ENCODE peak calls at places on chromosomes 16 and 17, in seven cellular contexts. Q is foreskin keratinocyte, K is retinal pigment epithelial cell, D is A549, U is fibroblast of lung, B is choroid plexus epithelial cell, A is type B pancreatic cell. C is an unnamed sample.

GRCh38 chr16:66315210-66315825 is 51.2 kb upstream of the CDH5 start:
- DNase-seq in Q (peak; percentile 32), K (peak; percentile 13), D (peak; percentile 89), U (peak; percentile 77), B (peak; percentile 86), A (no peak), C (no peak)

GRCh38 chr17:81108220-81108619 is 57.1 kb upstream of the PVALEF start:
- DNase-seq in Q (no peak), K (no peak), D (no peak), U (no peak), B (no peak), A (no peak), C (no peak)

GRCh38 chr16:19607610-19608280 is 52.2 kb downstream of the VPS35L start:
- DNase-seq in Q (no peak), K (no peak), D (no peak), U (no peak), B (peak; percentile 65), A (no peak), C (no peak)

GRCh38 chr17:79830303-79830702 is 8.9 kb downstream of the CBX4 start:
- DNase-seq in Q (no peak), K (no peak), D (no peak), U (no peak), B (no peak), A (no peak), C (no peak)

GRCh38 chr17:9576521-9577401 is at the start of gene CFAP52:
- DNase-seq in Q (peak; percentile 74), K (no peak), D (peak; percentile 84), U (peak; percentile 79), B (peak; percentile 83), A (peak; percentile 88), C (peak; percentile 66)

GRCh38 chr17:36742267-36743000 is 141.1 kb downstream of the MRM1 start:
- DNase-seq in Q (no peak), K (no peak), D (no peak), U (no peak), B (no peak), A (no peak), C (no peak)

GRCh38 chr16:67025151-67025550 is 3.8 kb upstream of the CBFB start:
- DNase-seq in Q (no peak), K (no peak), D (no peak), U (no peak), B (no peak), A (peak; percentile 22), C (no peak)

GRCh38 chr17:81869221-81870154 is 1.6 kb downstream of the ARHGDIA start:
- DNase-seq in Q (no peak), K (no peak), D (peak; percentile 62), U (peak; percentile 32), B (peak; percentile 36), A (no peak), C (peak; percentile 63)

GRCh38 chr16:58422809-58423208 is 30.5 kb downstream of the GINS3 start:
- DNase-seq in Q (no peak), K (no peak), D (no peak), U (no peak), B (peak; percentile 4), A (no peak), C (no peak)

GRCh38 chr16:88867561-88868246 is 1.2 kb upstream of the PABPN1L start:
- DNase-seq in Q (no peak), K (no peak), D (no peak), U (no peak), B (no peak), A (no peak), C (no peak)
- TF ChIP-seq CTCF in Q (no peak), K (no peak), D (no peak), U (no peak), B (no peak), A (no peak), C (no peak)

DNA sequence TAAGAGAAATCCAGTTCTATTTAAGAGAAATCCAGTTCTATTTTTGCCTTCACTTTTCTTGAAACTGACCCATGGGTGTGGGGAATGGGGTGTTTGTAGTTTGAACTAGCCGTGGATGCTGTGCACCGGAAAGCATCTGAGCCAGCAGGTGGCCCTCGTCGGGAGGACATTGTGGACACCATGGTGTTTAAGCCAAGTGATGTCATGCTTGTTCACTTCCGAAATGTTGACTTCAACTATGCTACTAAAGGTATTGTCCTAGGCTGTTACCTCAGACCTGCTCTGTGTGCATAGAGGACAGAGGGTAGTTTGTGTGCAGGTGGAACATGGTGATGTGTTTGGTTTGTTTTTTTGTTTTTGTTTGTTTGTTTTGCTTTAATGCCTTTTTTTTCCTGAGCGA is 3.3 kb downstream of the ATXN2L start:
- DNase-seq in Q (no peak), K (no peak), D (no peak), U (no peak), B (peak; percentile 27), A (no peak), C (no peak)
- TF ChIP-seq CTCF in Q (peak; percentile 18), K (no peak), D (peak; percentile 20), U (no peak), B (peak; percentile 37), A (no peak), C (no peak)

GRCh38 chr17:76152580-76152979 is 11.5 kb upstream of the FOXJ1 start:
- DNase-seq in Q (no peak), K (no peak), D (no peak), U (no peak), B (no peak), A (no peak), C (no peak)
- TF ChIP-seq CTCF in Q (no peak), K (no peak), D (no peak), U (no peak), B (no peak), A (no peak), C (no peak)

GRCh38 chr16:82031116-82032084 is 3.7 kb upstream of the HSD17B2 start:
- DNase-seq in Q (peak; percentile 69), K (no peak), D (peak; percentile 50), U (peak; percentile 74), B (peak; percentile 86), A (no peak), C (no peak)
- TF ChIP-seq CTCF in Q (peak; percentile 90), K (peak; percentile 67), D (peak; percentile 42), U (peak; percentile 84), B (peak; percentile 75), A (peak; percentile 69), C (no peak)

GRCh38 chr16:24990803-24991202 is 24.4 kb downstream of the ARHGAP17 start:
- DNase-seq in Q (no peak), K (no peak), D (no peak), U (no peak), B (no peak), A (no peak), C (no peak)
- TF ChIP-seq CTCF in Q (no peak), K (no peak), D (no peak), U (no peak), B (no peak), A (no peak), C (no peak)

DNA sequence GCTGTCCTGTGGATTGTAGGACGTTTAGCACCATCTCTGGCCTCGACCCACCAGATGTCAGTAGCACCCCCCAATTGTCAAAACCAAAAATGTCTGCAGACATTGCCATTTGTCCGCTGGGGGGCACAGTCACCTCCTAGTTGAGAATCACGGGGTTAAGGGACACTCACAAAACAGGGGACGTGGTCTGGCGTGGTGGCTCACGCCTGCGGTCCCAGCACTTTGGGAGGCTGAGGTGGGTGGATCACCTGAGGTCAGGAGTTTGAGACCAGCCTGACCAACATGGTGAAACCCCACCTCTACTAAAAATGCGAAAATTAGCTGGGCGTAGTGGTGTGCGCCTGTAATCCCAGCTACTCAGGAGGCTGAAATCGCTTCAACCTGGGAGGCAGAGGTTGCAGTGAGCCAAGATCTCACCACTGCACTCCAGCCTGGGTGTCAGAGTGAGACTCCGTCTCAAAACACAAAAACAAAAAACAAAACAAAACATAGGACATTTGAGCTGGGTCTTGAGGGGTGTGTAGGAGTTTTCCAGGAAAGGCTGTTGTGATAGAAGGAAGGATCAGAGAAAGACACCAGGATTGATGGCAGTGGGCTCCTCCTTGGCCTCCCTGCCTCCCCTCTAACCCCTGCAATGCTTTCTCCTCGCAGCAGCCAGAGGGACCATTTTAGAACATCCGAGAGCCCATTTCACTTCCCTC is 171.8 kb upstream of the GSE1 start:
- DNase-seq in Q (no peak), K (no peak), D (no peak), U (no peak), B (no peak), A (no peak), C (no peak)
- TF ChIP-seq CTCF in Q (no peak), K (no peak), D (peak; percentile 41), U (no peak), B (no peak), A (no peak), C (no peak)

GRCh38 chr17:47099451-47099986 is 89.6 kb downstream of the CDC27 start:
- DNase-seq in Q (no peak), K (no peak), D (no peak), U (no peak), B (no peak), A (no peak), C (peak; percentile 19)

GRCh38 chr17:47095268-47095667 is 93.8 kb downstream of the CDC27 start:
- DNase-seq in Q (no peak), K (no peak), D (no peak), U (no peak), B (no peak), A (no peak), C (no peak)

GRCh38 chr17:47102914-47103313 is 86.2 kb downstream of the CDC27 start:
- DNase-seq in Q (no peak), K (no peak), D (no peak), U (no peak), B (no peak), A (no peak), C (no peak)

GRCh38 chr17:47096343-47096742 is 92.8 kb downstream of the CDC27 start:
- DNase-seq in Q (no peak), K (no peak), D (no peak), U (no peak), B (no peak), A (no peak), C (no peak)

DNA sequence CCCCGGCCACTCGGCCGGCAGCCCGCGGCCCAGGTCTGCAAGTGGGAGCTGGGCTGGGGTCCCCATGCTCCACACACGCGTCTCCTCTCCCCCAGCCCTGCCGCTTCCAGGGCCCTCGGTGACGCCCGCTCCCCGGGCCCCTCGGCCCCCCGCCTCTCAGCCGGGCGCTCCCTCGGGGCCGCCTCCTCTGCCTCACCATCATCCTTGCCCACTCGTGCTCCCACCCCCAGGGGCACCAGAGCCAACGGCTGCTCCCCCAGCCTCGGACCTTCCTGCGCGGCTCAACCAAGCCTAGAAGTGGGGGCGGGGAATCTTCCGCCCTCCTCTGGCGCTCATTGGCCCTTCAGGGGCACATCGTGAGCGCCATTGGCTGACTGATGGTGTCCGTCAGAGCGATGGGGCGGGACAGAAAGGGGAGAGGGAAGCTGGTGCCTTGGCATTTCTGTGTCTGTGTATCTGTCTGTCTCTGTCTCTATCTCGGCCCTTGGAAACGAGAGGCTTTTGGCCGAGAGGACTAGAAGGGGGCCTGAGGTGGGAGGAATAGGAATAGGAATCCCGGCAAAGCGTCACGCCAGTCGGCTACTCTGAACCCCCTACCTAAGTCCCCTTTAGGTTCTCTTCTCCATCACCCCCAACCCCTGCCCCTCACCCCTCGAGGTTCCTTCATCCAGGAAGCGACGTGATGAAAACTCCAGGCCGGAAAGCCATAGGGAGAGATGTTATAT is 88.9 kb downstream of the CDC27 start:
- DNase-seq in Q (peak; percentile 82), K (peak; percentile 34), D (peak; percentile 71), U (peak; percentile 87), B (peak; percentile 90), A (peak; percentile 89), C (peak; percentile 85)
- TF ChIP-seq CTCF in Q (no peak), K (no peak), D (no peak), U (no peak), B (no peak), A (no peak), C (no peak)

C was measured in activated B cell treated with CpG ODN at 0.5 μM for 24 hours.